ENCODE peak calls at places on chromosome 19, in six cellular contexts. K, S, N, M, Z and F are unnamed samples.

GRCh38 chr19:23345838-23346237 is 49.4 kb downstream of the ZNF91 start:
- DNase-seq in K (no peak), S (no peak), N (no peak), M (no peak), Z (no peak), F (no peak)

GRCh38 chr19:12841094-12841493 is 2.8 kb downstream of the MAST1 start:
- DNase-seq in K (no peak), S (no peak), N (no peak), M (no peak), Z (peak; percentile 90), F (no peak)

GRCh38 chr19:19591133-19591825 is 27.2 kb downstream of the PBX4 start:
- DNase-seq in K (no peak), S (peak; percentile 66), N (no peak), M (peak; percentile 73), Z (no peak), F (no peak)

GRCh38 chr19:31092189-31092753 is 257.0 kb downstream of the TSHZ3 start:
- DNase-seq in K (no peak), S (no peak), N (no peak), M (no peak), Z (no peak), F (no peak)

GRCh38 chr19:996051-996838 is 4.0 kb upstream of the GRIN3B start:
- DNase-seq in K (peak; percentile 81), S (peak; percentile 74), N (peak; percentile 43), M (peak; percentile 93), Z (no peak), F (no peak)

GRCh38 chr19:11363881-11364280 is 8.6 kb downstream of the PLPPR2 start:
- DNase-seq in K (no peak), S (no peak), N (no peak), M (no peak), Z (no peak), F (no peak)

GRCh38 chr19:8252922-8253589 is 43.9 kb downstream of the CERS4 start:
- DNase-seq in K (peak; percentile 76), S (peak; percentile 82), N (peak; percentile 88), M (peak; percentile 59), Z (peak; percentile 38), F (peak; percentile 40)

GRCh38 chr19:2059422-2060201 is 8.6 kb upstream of the MKNK2 start:
- DNase-seq in K (no peak), S (no peak), N (peak; percentile 85), M (no peak), Z (peak; percentile 92), F (no peak)

GRCh38 chr19:45322311-45322710 is 364 bp downstream of the CKM start:
- DNase-seq in K (no peak), S (no peak), N (no peak), M (no peak), Z (no peak), F (no peak)